ENCODE peak calls at places on chromosomes 2 and 18, in eight cellular contexts. One of them, this sample, is unnamed.

GRCh38 chr2:160214461-160215055 is 14.5 kb upstream of the ITGB6 start:
- DNase-seq in cardiac fibroblast: peak; percentile 96
- DNase-seq in omental fat pad: no peak
- DNase-seq in IMR-90: peak; percentile 90
- DNase-seq in fibroblast of lung: peak; percentile 97
- DNase-seq in mucosa of descending colon: no peak
- DNase-seq in endothelial cell: no peak
- DNase-seq in RWPE2: peak; percentile 77
- DNase-seq in this sample: peak; percentile 93

GRCh38 chr2:238511614-238511950 is 84.9 kb downstream of the ASB1 start:
- DNase-seq in fibroblast of lung: no peak
- DNase-seq in mucosa of descending colon: no peak
- DNase-seq in IMR-90: no peak
- DNase-seq in endothelial cell: no peak
- DNase-seq in RWPE2: no peak
- DNase-seq in cardiac fibroblast: no peak
- DNase-seq in omental fat pad: no peak
- DNase-seq in this sample: no peak

GRCh38 chr18:70366174-70366573 is 77.3 kb downstream of the SOCS6 start:
- DNase-seq in omental fat pad: no peak
- DNase-seq in endothelial cell: no peak
- DNase-seq in mucosa of descending colon: no peak
- DNase-seq in fibroblast of lung: peak; percentile 46
- DNase-seq in IMR-90: no peak
- DNase-seq in RWPE2: no peak
- DNase-seq in cardiac fibroblast: no peak
- DNase-seq in this sample: no peak

GRCh38 chr2:53913721-53914120 is 54.0 kb upstream of the GPR75 start:
- DNase-seq in RWPE2: no peak
- DNase-seq in endothelial cell: peak; percentile 11
- DNase-seq in omental fat pad: no peak
- DNase-seq in cardiac fibroblast: peak; percentile 75
- DNase-seq in fibroblast of lung: peak; percentile 51
- DNase-seq in mucosa of descending colon: no peak
- DNase-seq in IMR-90: peak; percentile 61
- DNase-seq in this sample: peak; percentile 48

GRCh38 chr18:55275042-55275897 is 312.7 kb downstream of the TCF4 start:
- DNase-seq in omental fat pad: no peak
- DNase-seq in mucosa of descending colon: no peak
- DNase-seq in cardiac fibroblast: peak; percentile 89
- DNase-seq in IMR-90: peak; percentile 82
- DNase-seq in fibroblast of lung: peak; percentile 89
- DNase-seq in endothelial cell: no peak
- DNase-seq in RWPE2: no peak
- DNase-seq in this sample: peak; percentile 95

GRCh38 chr18:69935319-69936190 is 12.1 kb downstream of the CD226 start:
- DNase-seq in RWPE2: no peak
- DNase-seq in endothelial cell: no peak
- DNase-seq in mucosa of descending colon: peak; percentile 73
- DNase-seq in IMR-90: no peak
- DNase-seq in fibroblast of lung: peak; percentile 56
- DNase-seq in cardiac fibroblast: peak; percentile 24
- DNase-seq in omental fat pad: no peak
- DNase-seq in this sample: peak; percentile 10

GRCh38 chr2:32043561-32043960 is 4.0 kb upstream of the DPY30 start:
- DNase-seq in mucosa of descending colon: no peak
- DNase-seq in endothelial cell: no peak
- DNase-seq in IMR-90: no peak
- DNase-seq in cardiac fibroblast: no peak
- DNase-seq in RWPE2: no peak
- DNase-seq in fibroblast of lung: no peak
- DNase-seq in omental fat pad: no peak
- DNase-seq in this sample: no peak

GRCh38 chr2:20050712-20051517 is 513 bp downstream of the LAPTM4A start:
- DNase-seq in RWPE2: no peak
- DNase-seq in mucosa of descending colon: no peak
- DNase-seq in fibroblast of lung: peak; percentile 55
- DNase-seq in omental fat pad: no peak
- DNase-seq in endothelial cell: peak; percentile 53
- DNase-seq in cardiac fibroblast: peak; percentile 67
- DNase-seq in IMR-90: peak; percentile 65
- DNase-seq in this sample: peak; percentile 82

GRCh38 chr2:68365087-68365486 is at the start of gene PLEK:
- DNase-seq in cardiac fibroblast: no peak
- DNase-seq in endothelial cell: no peak
- DNase-seq in mucosa of descending colon: peak; percentile 80
- DNase-seq in IMR-90: no peak
- DNase-seq in omental fat pad: no peak
- DNase-seq in RWPE2: no peak
- DNase-seq in fibroblast of lung: no peak
- DNase-seq in this sample: no peak

GRCh38 chr18:64165906-64166305 is 17.0 kb upstream of the LINC00305 start:
- DNase-seq in fibroblast of lung: peak; percentile 40
- DNase-seq in IMR-90: no peak
- DNase-seq in omental fat pad: no peak
- DNase-seq in endothelial cell: no peak
- DNase-seq in mucosa of descending colon: no peak
- DNase-seq in RWPE2: no peak
- DNase-seq in cardiac fibroblast: no peak
- DNase-seq in this sample: no peak

GRCh38 chr2:231138699-231139098 is 13.9 kb upstream of the HTR2B start:
- DNase-seq in RWPE2: no peak
- DNase-seq in IMR-90: peak; percentile 77
- DNase-seq in cardiac fibroblast: peak; percentile 27
- DNase-seq in mucosa of descending colon: no peak
- DNase-seq in endothelial cell: no peak
- DNase-seq in fibroblast of lung: no peak
- DNase-seq in omental fat pad: no peak
- DNase-seq in this sample: no peak

GRCh38 chr2:11701831-11702301 is 31.9 kb upstream of the NTSR2 start:
- DNase-seq in fibroblast of lung: no peak
- DNase-seq in cardiac fibroblast: no peak
- DNase-seq in IMR-90: peak; percentile 66
- DNase-seq in mucosa of descending colon: no peak
- DNase-seq in endothelial cell: no peak
- DNase-seq in RWPE2: no peak
- DNase-seq in omental fat pad: no peak
- DNase-seq in this sample: no peak

GRCh38 chr2:37802899-37803379 is 122.1 kb upstream of the RMDN2 start:
- DNase-seq in fibroblast of lung: peak; percentile 92
- DNase-seq in endothelial cell: no peak
- DNase-seq in IMR-90: peak; percentile 99
- DNase-seq in mucosa of descending colon: no peak
- DNase-seq in RWPE2: no peak
- DNase-seq in omental fat pad: no peak
- DNase-seq in cardiac fibroblast: peak; percentile 92
- DNase-seq in this sample: peak; percentile 88

GRCh38 chr18:49613141-49613641 is 51.3 kb downstream of the LIPG start:
- DNase-seq in IMR-90: no peak
- DNase-seq in endothelial cell: no peak
- DNase-seq in omental fat pad: no peak
- DNase-seq in RWPE2: no peak
- DNase-seq in fibroblast of lung: peak; percentile 74
- DNase-seq in cardiac fibroblast: no peak
- DNase-seq in mucosa of descending colon: no peak
- DNase-seq in this sample: no peak

GRCh38 chr18:79795446-79795845 is 2.3 kb upstream of the KCNG2 start:
- DNase-seq in IMR-90: no peak
- DNase-seq in endothelial cell: no peak
- DNase-seq in omental fat pad: no peak
- DNase-seq in mucosa of descending colon: no peak
- DNase-seq in cardiac fibroblast: peak; percentile 43
- DNase-seq in RWPE2: no peak
- DNase-seq in fibroblast of lung: no peak
- DNase-seq in this sample: no peak

GRCh38 chr18:42706618-42707017 is 408.9 kb downstream of the RIT2 start:
- DNase-seq in RWPE2: peak; percentile 57
- DNase-seq in fibroblast of lung: peak; percentile 2
- DNase-seq in mucosa of descending colon: peak; percentile 27
- DNase-seq in omental fat pad: no peak
- DNase-seq in endothelial cell: no peak
- DNase-seq in IMR-90: no peak
- DNase-seq in cardiac fibroblast: no peak
- DNase-seq in this sample: no peak

GRCh38 chr18:5600376-5601071 is 56.7 kb upstream of the EPB41L3 start:
- DNase-seq in RWPE2: no peak
- DNase-seq in fibroblast of lung: no peak
- DNase-seq in mucosa of descending colon: no peak
- DNase-seq in omental fat pad: no peak
- DNase-seq in IMR-90: peak; percentile 28
- DNase-seq in cardiac fibroblast: peak; percentile 51
- DNase-seq in endothelial cell: no peak
- DNase-seq in this sample: no peak

GRCh38 chr18:66046025-66046602 is 295.3 kb downstream of the CDH7 start:
- DNase-seq in mucosa of descending colon: no peak
- DNase-seq in omental fat pad: no peak
- DNase-seq in IMR-90: no peak
- DNase-seq in fibroblast of lung: no peak
- DNase-seq in cardiac fibroblast: no peak
- DNase-seq in endothelial cell: no peak
- DNase-seq in RWPE2: no peak
- DNase-seq in this sample: no peak

GRCh38 chr2:193101591-193101990 is 906.9 kb upstream of the TMEFF2 start:
- DNase-seq in omental fat pad: no peak
- DNase-seq in fibroblast of lung: no peak
- DNase-seq in endothelial cell: no peak
- DNase-seq in mucosa of descending colon: peak; percentile 10
- DNase-seq in cardiac fibroblast: no peak
- DNase-seq in RWPE2: no peak
- DNase-seq in IMR-90: no peak
- DNase-seq in this sample: no peak

GRCh38 chr2:239288951-239289481 is 111.8 kb downstream of the HDAC4 start:
- DNase-seq in mucosa of descending colon: peak; percentile 51
- DNase-seq in cardiac fibroblast: no peak
- DNase-seq in RWPE2: peak; percentile 13
- DNase-seq in fibroblast of lung: no peak
- DNase-seq in IMR-90: no peak
- DNase-seq in omental fat pad: no peak
- DNase-seq in endothelial cell: no peak
- DNase-seq in this sample: no peak

GRCh38 chr2:33023732-33024301 is 77.1 kb downstream of the LTBP1 start:
- DNase-seq in fibroblast of lung: peak; percentile 55
- DNase-seq in mucosa of descending colon: no peak
- DNase-seq in RWPE2: no peak
- DNase-seq in IMR-90: peak; percentile 34
- DNase-seq in omental fat pad: no peak
- DNase-seq in cardiac fibroblast: peak; percentile 55
- DNase-seq in endothelial cell: no peak
- DNase-seq in this sample: no peak

GRCh38 chr18:79876497-79876896 is 75.0 kb downstream of the SLC66A2 start:
- DNase-seq in cardiac fibroblast: no peak
- DNase-seq in endothelial cell: no peak
- DNase-seq in omental fat pad: no peak
- DNase-seq in fibroblast of lung: no peak
- DNase-seq in mucosa of descending colon: no peak
- DNase-seq in RWPE2: no peak
- DNase-seq in IMR-90: no peak
- DNase-seq in this sample: no peak

GRCh38 chr2:73095910-73096309 is 16.8 kb downstream of the RAB11FIP5 start:
- DNase-seq in RWPE2: no peak
- DNase-seq in cardiac fibroblast: no peak
- DNase-seq in fibroblast of lung: no peak
- DNase-seq in endothelial cell: no peak
- DNase-seq in omental fat pad: no peak
- DNase-seq in mucosa of descending colon: peak; percentile 10
- DNase-seq in IMR-90: no peak
- DNase-seq in this sample: no peak

GRCh38 chr2:157793053-157793612 is 83.0 kb downstream of the ACVR1 start:
- DNase-seq in IMR-90: no peak
- DNase-seq in endothelial cell: no peak
- DNase-seq in fibroblast of lung: no peak
- DNase-seq in mucosa of descending colon: no peak
- DNase-seq in RWPE2: no peak
- DNase-seq in cardiac fibroblast: no peak
- DNase-seq in omental fat pad: no peak
- DNase-seq in this sample: no peak
- TF ChIP-seq CTCF in IMR-90: peak; percentile 25
- TF ChIP-seq CTCF in endothelial cell: peak; percentile 53
- TF ChIP-seq CTCF in fibroblast of lung: peak; percentile 48
- TF ChIP-seq CTCF in mucosa of descending colon: no peak
- TF ChIP-seq CTCF in RWPE2: no peak
- TF ChIP-seq CTCF in cardiac fibroblast: peak; percentile 23
- TF ChIP-seq CTCF in omental fat pad: no peak
- TF ChIP-seq CTCF in this sample: peak; percentile 13

DNA sequence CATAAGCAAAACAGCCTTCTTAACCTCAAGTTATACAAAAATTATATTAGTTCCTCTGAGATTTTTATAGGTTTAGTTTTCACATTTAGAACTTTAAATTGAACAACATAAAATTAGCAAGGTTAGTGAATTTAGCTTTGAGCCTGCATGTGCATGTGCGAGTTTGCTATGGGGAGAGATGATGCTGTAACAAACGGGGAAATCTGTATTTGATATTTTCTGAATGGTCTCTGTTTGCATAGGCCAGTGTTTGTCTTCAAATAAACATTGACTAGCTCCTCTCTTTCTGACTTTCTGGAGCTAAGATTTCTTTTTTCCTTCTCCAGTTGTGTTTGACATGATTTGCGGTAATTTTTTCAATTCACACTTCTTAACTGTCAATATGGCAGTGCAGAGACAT is 30.9 kb upstream of the IL18RAP start:
- DNase-seq in endothelial cell: no peak
- DNase-seq in cardiac fibroblast: no peak
- DNase-seq in fibroblast of lung: no peak
- DNase-seq in IMR-90: no peak
- DNase-seq in mucosa of descending colon: no peak
- DNase-seq in RWPE2: no peak
- DNase-seq in omental fat pad: no peak
- DNase-seq in this sample: no peak
- TF ChIP-seq CTCF in endothelial cell: no peak
- TF ChIP-seq CTCF in cardiac fibroblast: no peak
- TF ChIP-seq CTCF in fibroblast of lung: no peak
- TF ChIP-seq CTCF in IMR-90: no peak
- TF ChIP-seq CTCF in mucosa of descending colon: no peak
- TF ChIP-seq CTCF in RWPE2: no peak
- TF ChIP-seq CTCF in omental fat pad: no peak
- TF ChIP-seq CTCF in this sample: no peak

DNA sequence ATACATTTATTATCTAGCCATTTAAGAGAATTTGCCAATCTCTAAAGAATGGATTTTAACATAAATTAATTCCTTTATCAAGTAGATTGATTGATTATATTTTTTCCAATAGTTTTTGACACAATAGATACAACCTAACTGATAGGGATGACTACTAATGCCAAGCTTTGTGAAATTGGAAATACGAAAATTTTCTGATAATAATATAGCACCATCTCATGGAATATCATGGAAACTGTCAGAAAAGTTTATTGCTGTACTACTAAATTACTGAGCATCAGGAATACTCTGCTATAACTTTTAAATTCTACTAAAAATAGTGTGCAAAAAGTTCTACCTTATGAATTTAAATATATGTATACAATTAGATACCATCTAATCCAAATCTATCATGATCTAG is 101.8 kb upstream of the MAP2 start:
- DNase-seq in endothelial cell: no peak
- DNase-seq in IMR-90: no peak
- DNase-seq in fibroblast of lung: no peak
- DNase-seq in omental fat pad: no peak
- DNase-seq in RWPE2: no peak
- DNase-seq in mucosa of descending colon: no peak
- DNase-seq in cardiac fibroblast: no peak
- DNase-seq in this sample: no peak
- TF ChIP-seq CTCF in endothelial cell: no peak
- TF ChIP-seq CTCF in IMR-90: no peak
- TF ChIP-seq CTCF in fibroblast of lung: no peak
- TF ChIP-seq CTCF in omental fat pad: no peak
- TF ChIP-seq CTCF in RWPE2: peak; percentile 34
- TF ChIP-seq CTCF in mucosa of descending colon: no peak
- TF ChIP-seq CTCF in cardiac fibroblast: no peak
- TF ChIP-seq CTCF in this sample: no peak

GRCh38 chr2:25955869-25956535 is 26.3 kb downstream of the KIF3C start:
- DNase-seq in omental fat pad: no peak
- DNase-seq in fibroblast of lung: no peak
- DNase-seq in RWPE2: no peak
- DNase-seq in IMR-90: no peak
- DNase-seq in cardiac fibroblast: no peak
- DNase-seq in endothelial cell: no peak
- DNase-seq in mucosa of descending colon: no peak
- DNase-seq in this sample: no peak
- TF ChIP-seq CTCF in omental fat pad: no peak
- TF ChIP-seq CTCF in fibroblast of lung: no peak
- TF ChIP-seq CTCF in RWPE2: no peak
- TF ChIP-seq CTCF in IMR-90: peak; percentile 5
- TF ChIP-seq CTCF in cardiac fibroblast: no peak
- TF ChIP-seq CTCF in endothelial cell: no peak
- TF ChIP-seq CTCF in mucosa of descending colon: no peak
- TF ChIP-seq CTCF in this sample: peak; percentile 16